ENCODE peak calls at places on chromosomes 13 and 19, in eight cellular contexts. One of them, this sample, is unnamed.

GRCh38 chr19:47615714-47616113 is 6.8 kb downstream of the BICRA start:
- DNase-seq in HFF-Myc: no peak
- DNase-seq in non-pigmented ciliary epithelial cell: no peak
- DNase-seq in activated CD4-positive, alpha-beta T cell treated with anti-CD3 and anti-CD28 coated beads for 48 hours: no peak
- DNase-seq in naive thymus-derived CD4-positive, alpha-beta T cell: no peak
- DNase-seq in H1: no peak
- DNase-seq in astrocyte of the cerebellum: no peak
- DNase-seq in glutamatergic neuron: no peak
- DNase-seq in this sample: no peak

GRCh38 chr13:98529171-98529570 is 47.7 kb downstream of the STK24 start:
- DNase-seq in glutamatergic neuron: no peak
- DNase-seq in H1: no peak
- DNase-seq in naive thymus-derived CD4-positive, alpha-beta T cell: no peak
- DNase-seq in astrocyte of the cerebellum: no peak
- DNase-seq in HFF-Myc: no peak
- DNase-seq in non-pigmented ciliary epithelial cell: no peak
- DNase-seq in activated CD4-positive, alpha-beta T cell treated with anti-CD3 and anti-CD28 coated beads for 48 hours: no peak
- DNase-seq in this sample: no peak

GRCh38 chr13:61950828-61951227 is 535.2 kb upstream of the PCDH20 start:
- DNase-seq in naive thymus-derived CD4-positive, alpha-beta T cell: no peak
- DNase-seq in activated CD4-positive, alpha-beta T cell treated with anti-CD3 and anti-CD28 coated beads for 48 hours: no peak
- DNase-seq in H1: no peak
- DNase-seq in HFF-Myc: no peak
- DNase-seq in astrocyte of the cerebellum: no peak
- DNase-seq in non-pigmented ciliary epithelial cell: no peak
- DNase-seq in glutamatergic neuron: no peak
- DNase-seq in this sample: no peak

GRCh38 chr13:68261105-68261504 is 1031.0 kb upstream of the PCDH9 start:
- DNase-seq in non-pigmented ciliary epithelial cell: no peak
- DNase-seq in HFF-Myc: no peak
- DNase-seq in glutamatergic neuron: no peak
- DNase-seq in activated CD4-positive, alpha-beta T cell treated with anti-CD3 and anti-CD28 coated beads for 48 hours: no peak
- DNase-seq in H1: peak
- DNase-seq in naive thymus-derived CD4-positive, alpha-beta T cell: no peak
- DNase-seq in astrocyte of the cerebellum: no peak
- DNase-seq in this sample: peak

GRCh38 chr13:112888238-112889111 is 80.5 kb upstream of the MCF2L start:
- DNase-seq in glutamatergic neuron: peak
- DNase-seq in astrocyte of the cerebellum: no peak
- DNase-seq in H1: no peak
- DNase-seq in naive thymus-derived CD4-positive, alpha-beta T cell: no peak
- DNase-seq in non-pigmented ciliary epithelial cell: no peak
- DNase-seq in activated CD4-positive, alpha-beta T cell treated with anti-CD3 and anti-CD28 coated beads for 48 hours: no peak
- DNase-seq in HFF-Myc: no peak
- DNase-seq in this sample: no peak

GRCh38 chr13:28055362-28055761 is 45.0 kb downstream of the FLT3 start:
- DNase-seq in activated CD4-positive, alpha-beta T cell treated with anti-CD3 and anti-CD28 coated beads for 48 hours: no peak
- DNase-seq in non-pigmented ciliary epithelial cell: no peak
- DNase-seq in astrocyte of the cerebellum: no peak
- DNase-seq in naive thymus-derived CD4-positive, alpha-beta T cell: no peak
- DNase-seq in glutamatergic neuron: no peak
- DNase-seq in H1: no peak
- DNase-seq in HFF-Myc: no peak
- DNase-seq in this sample: no peak

GRCh38 chr19:35389192-35389861 is 18.5 kb downstream of the GPR42 start:
- DNase-seq in naive thymus-derived CD4-positive, alpha-beta T cell: no peak
- DNase-seq in activated CD4-positive, alpha-beta T cell treated with anti-CD3 and anti-CD28 coated beads for 48 hours: no peak
- DNase-seq in H1: no peak
- DNase-seq in non-pigmented ciliary epithelial cell: no peak
- DNase-seq in glutamatergic neuron: no peak
- DNase-seq in HFF-Myc: no peak
- DNase-seq in astrocyte of the cerebellum: no peak
- DNase-seq in this sample: peak

GRCh38 chr13:47859129-47859528 is 141.9 kb downstream of the SUCLA2 start:
- DNase-seq in HFF-Myc: peak
- DNase-seq in glutamatergic neuron: no peak
- DNase-seq in H1: no peak
- DNase-seq in naive thymus-derived CD4-positive, alpha-beta T cell: no peak
- DNase-seq in activated CD4-positive, alpha-beta T cell treated with anti-CD3 and anti-CD28 coated beads for 48 hours: no peak
- DNase-seq in non-pigmented ciliary epithelial cell: no peak
- DNase-seq in astrocyte of the cerebellum: peak
- DNase-seq in this sample: no peak

GRCh38 chr13:44305845-44306244 is 67.8 kb upstream of the SERP2 start:
- DNase-seq in H1: no peak
- DNase-seq in non-pigmented ciliary epithelial cell: peak
- DNase-seq in glutamatergic neuron: no peak
- DNase-seq in astrocyte of the cerebellum: no peak
- DNase-seq in activated CD4-positive, alpha-beta T cell treated with anti-CD3 and anti-CD28 coated beads for 48 hours: no peak
- DNase-seq in naive thymus-derived CD4-positive, alpha-beta T cell: no peak
- DNase-seq in HFF-Myc: no peak
- DNase-seq in this sample: no peak

GRCh38 chr19:58045411-58046050 is 11.7 kb downstream of the ZSCAN1 start:
- DNase-seq in glutamatergic neuron: no peak
- DNase-seq in H1: no peak
- DNase-seq in HFF-Myc: no peak
- DNase-seq in astrocyte of the cerebellum: no peak
- DNase-seq in naive thymus-derived CD4-positive, alpha-beta T cell: no peak
- DNase-seq in non-pigmented ciliary epithelial cell: no peak
- DNase-seq in activated CD4-positive, alpha-beta T cell treated with anti-CD3 and anti-CD28 coated beads for 48 hours: no peak
- DNase-seq in this sample: no peak

GRCh38 chr13:35978607-35979316 is 152.4 kb downstream of the DCLK1 start:
- DNase-seq in glutamatergic neuron: no peak
- DNase-seq in H1: no peak
- DNase-seq in non-pigmented ciliary epithelial cell: no peak
- DNase-seq in astrocyte of the cerebellum: peak
- DNase-seq in activated CD4-positive, alpha-beta T cell treated with anti-CD3 and anti-CD28 coated beads for 48 hours: peak
- DNase-seq in HFF-Myc: peak
- DNase-seq in naive thymus-derived CD4-positive, alpha-beta T cell: no peak
- DNase-seq in this sample: peak

GRCh38 chr19:3067549-3067948 is 5.3 kb upstream of the TLE5 start:
- DNase-seq in activated CD4-positive, alpha-beta T cell treated with anti-CD3 and anti-CD28 coated beads for 48 hours: no peak
- DNase-seq in HFF-Myc: no peak
- DNase-seq in astrocyte of the cerebellum: no peak
- DNase-seq in H1: no peak
- DNase-seq in glutamatergic neuron: no peak
- DNase-seq in non-pigmented ciliary epithelial cell: no peak
- DNase-seq in naive thymus-derived CD4-positive, alpha-beta T cell: no peak
- DNase-seq in this sample: no peak

GRCh38 chr13:48265217-48265815 is 32.3 kb downstream of the ITM2B start:
- DNase-seq in HFF-Myc: no peak
- DNase-seq in naive thymus-derived CD4-positive, alpha-beta T cell: no peak
- DNase-seq in H1: no peak
- DNase-seq in non-pigmented ciliary epithelial cell: no peak
- DNase-seq in astrocyte of the cerebellum: no peak
- DNase-seq in activated CD4-positive, alpha-beta T cell treated with anti-CD3 and anti-CD28 coated beads for 48 hours: peak
- DNase-seq in glutamatergic neuron: no peak
- DNase-seq in this sample: no peak

GRCh38 chr13:52809310-52809769 is 39.1 kb downstream of the PCDH8 start:
- DNase-seq in HFF-Myc: peak
- DNase-seq in astrocyte of the cerebellum: no peak
- DNase-seq in naive thymus-derived CD4-positive, alpha-beta T cell: no peak
- DNase-seq in activated CD4-positive, alpha-beta T cell treated with anti-CD3 and anti-CD28 coated beads for 48 hours: peak
- DNase-seq in glutamatergic neuron: peak
- DNase-seq in non-pigmented ciliary epithelial cell: peak
- DNase-seq in H1: peak
- DNase-seq in this sample: peak

GRCh38 chr19:42111811-42112210 is 20.4 kb downstream of the POU2F2 start:
- DNase-seq in glutamatergic neuron: no peak
- DNase-seq in non-pigmented ciliary epithelial cell: no peak
- DNase-seq in naive thymus-derived CD4-positive, alpha-beta T cell: no peak
- DNase-seq in activated CD4-positive, alpha-beta T cell treated with anti-CD3 and anti-CD28 coated beads for 48 hours: no peak
- DNase-seq in astrocyte of the cerebellum: no peak
- DNase-seq in H1: no peak
- DNase-seq in HFF-Myc: no peak
- DNase-seq in this sample: no peak

GRCh38 chr13:30880151-30880551 is 25.9 kb upstream of the MEDAG start:
- DNase-seq in non-pigmented ciliary epithelial cell: no peak
- DNase-seq in glutamatergic neuron: no peak
- DNase-seq in activated CD4-positive, alpha-beta T cell treated with anti-CD3 and anti-CD28 coated beads for 48 hours: no peak
- DNase-seq in H1: no peak
- DNase-seq in HFF-Myc: no peak
- DNase-seq in astrocyte of the cerebellum: no peak
- DNase-seq in naive thymus-derived CD4-positive, alpha-beta T cell: no peak
- DNase-seq in this sample: no peak

GRCh38 chr19:45630463-45630862 is 8.7 kb downstream of the EML2 start:
- DNase-seq in H1: no peak
- DNase-seq in non-pigmented ciliary epithelial cell: peak
- DNase-seq in HFF-Myc: peak
- DNase-seq in activated CD4-positive, alpha-beta T cell treated with anti-CD3 and anti-CD28 coated beads for 48 hours: peak
- DNase-seq in glutamatergic neuron: no peak
- DNase-seq in astrocyte of the cerebellum: peak
- DNase-seq in naive thymus-derived CD4-positive, alpha-beta T cell: no peak
- DNase-seq in this sample: no peak

GRCh38 chr19:43779820-43780219 is 953 bp downstream of the KCNN4 start:
- DNase-seq in naive thymus-derived CD4-positive, alpha-beta T cell: no peak
- DNase-seq in H1: no peak
- DNase-seq in glutamatergic neuron: no peak
- DNase-seq in non-pigmented ciliary epithelial cell: no peak
- DNase-seq in HFF-Myc: no peak
- DNase-seq in activated CD4-positive, alpha-beta T cell treated with anti-CD3 and anti-CD28 coated beads for 48 hours: no peak
- DNase-seq in astrocyte of the cerebellum: no peak
- DNase-seq in this sample: peak

GRCh38 chr19:35427187-35427586 is 20.9 kb upstream of the FFAR2 start:
- DNase-seq in H1: no peak
- DNase-seq in glutamatergic neuron: no peak
- DNase-seq in naive thymus-derived CD4-positive, alpha-beta T cell: no peak
- DNase-seq in HFF-Myc: no peak
- DNase-seq in astrocyte of the cerebellum: no peak
- DNase-seq in non-pigmented ciliary epithelial cell: no peak
- DNase-seq in activated CD4-positive, alpha-beta T cell treated with anti-CD3 and anti-CD28 coated beads for 48 hours: no peak
- DNase-seq in this sample: no peak

GRCh38 chr13:100102042-100102441 is 13.1 kb downstream of the PCCA start:
- DNase-seq in glutamatergic neuron: no peak
- DNase-seq in H1: no peak
- DNase-seq in non-pigmented ciliary epithelial cell: no peak
- DNase-seq in activated CD4-positive, alpha-beta T cell treated with anti-CD3 and anti-CD28 coated beads for 48 hours: no peak
- DNase-seq in astrocyte of the cerebellum: no peak
- DNase-seq in HFF-Myc: no peak
- DNase-seq in naive thymus-derived CD4-positive, alpha-beta T cell: no peak
- DNase-seq in this sample: no peak

GRCh38 chr13:44470623-44471562 is 97.3 kb downstream of the SERP2 start:
- DNase-seq in HFF-Myc: no peak
- DNase-seq in astrocyte of the cerebellum: peak
- DNase-seq in naive thymus-derived CD4-positive, alpha-beta T cell: no peak
- DNase-seq in H1: no peak
- DNase-seq in non-pigmented ciliary epithelial cell: no peak
- DNase-seq in activated CD4-positive, alpha-beta T cell treated with anti-CD3 and anti-CD28 coated beads for 48 hours: no peak
- DNase-seq in glutamatergic neuron: no peak
- DNase-seq in this sample: peak

GRCh38 chr13:113437408-113438010 is 15.8 kb downstream of the ADPRHL1 start:
- DNase-seq in glutamatergic neuron: peak
- DNase-seq in HFF-Myc: no peak
- DNase-seq in H1: no peak
- DNase-seq in non-pigmented ciliary epithelial cell: no peak
- DNase-seq in astrocyte of the cerebellum: no peak
- DNase-seq in naive thymus-derived CD4-positive, alpha-beta T cell: no peak
- DNase-seq in activated CD4-positive, alpha-beta T cell treated with anti-CD3 and anti-CD28 coated beads for 48 hours: no peak
- DNase-seq in this sample: no peak

GRCh38 chr13:74202129-74202528 is 67.9 kb upstream of the KLF12 start:
- DNase-seq in glutamatergic neuron: no peak
- DNase-seq in astrocyte of the cerebellum: no peak
- DNase-seq in naive thymus-derived CD4-positive, alpha-beta T cell: no peak
- DNase-seq in HFF-Myc: no peak
- DNase-seq in activated CD4-positive, alpha-beta T cell treated with anti-CD3 and anti-CD28 coated beads for 48 hours: no peak
- DNase-seq in non-pigmented ciliary epithelial cell: no peak
- DNase-seq in H1: no peak
- DNase-seq in this sample: no peak

GRCh38 chr19:9847087-9847671 is 12.1 kb downstream of the PIN1 start:
- DNase-seq in HFF-Myc: peak
- DNase-seq in naive thymus-derived CD4-positive, alpha-beta T cell: no peak
- DNase-seq in astrocyte of the cerebellum: peak
- DNase-seq in non-pigmented ciliary epithelial cell: peak
- DNase-seq in activated CD4-positive, alpha-beta T cell treated with anti-CD3 and anti-CD28 coated beads for 48 hours: peak
- DNase-seq in H1: peak
- DNase-seq in glutamatergic neuron: peak
- DNase-seq in this sample: peak

GRCh38 chr13:94128430-94128829 is 351.1 kb downstream of the DCT start:
- DNase-seq in activated CD4-positive, alpha-beta T cell treated with anti-CD3 and anti-CD28 coated beads for 48 hours: no peak
- DNase-seq in H1: no peak
- DNase-seq in glutamatergic neuron: no peak
- DNase-seq in HFF-Myc: no peak
- DNase-seq in naive thymus-derived CD4-positive, alpha-beta T cell: no peak
- DNase-seq in non-pigmented ciliary epithelial cell: no peak
- DNase-seq in astrocyte of the cerebellum: peak
- DNase-seq in this sample: no peak

GRCh38 chr13:48125794-48126228 is 30.9 kb upstream of the MED4 start:
- DNase-seq in non-pigmented ciliary epithelial cell: no peak
- DNase-seq in HFF-Myc: no peak
- DNase-seq in activated CD4-positive, alpha-beta T cell treated with anti-CD3 and anti-CD28 coated beads for 48 hours: no peak
- DNase-seq in naive thymus-derived CD4-positive, alpha-beta T cell: no peak
- DNase-seq in astrocyte of the cerebellum: peak
- DNase-seq in H1: no peak
- DNase-seq in glutamatergic neuron: no peak
- DNase-seq in this sample: no peak